ENCODE peak calls at places on chromosomes 12 and 14, in seven cellular contexts. H, E, J, Z, U, G and S are unnamed samples.
A peak's percentile ranks its signal among the peaks of the same experiment; 100 is the strongest.

GRCh38 chr14:74508292-74508731 is 14.7 kb downstream of the ISCA2 start:
- DNase-seq in J (peak; percentile 40), G (peak; percentile 67), H (no peak), Z (no peak), U (peak; percentile 92), E (no peak), S (peak; percentile 63)

GRCh38 chr12:117485984-117486839 is 124.8 kb upstream of the NOS1 start:
- DNase-seq in U (no peak), H (no peak), Z (no peak), J (peak; percentile 99), G (no peak), E (no peak), S (no peak)

GRCh38 chr12:104414581-104415305 is 42.0 kb upstream of the CHST11 start:
- DNase-seq in H (no peak), J (no peak), Z (peak; percentile 7), G (peak; percentile 27), U (peak; percentile 82), E (no peak), S (peak; percentile 1)

GRCh38 chr14:104544362-104544761 is 35.2 kb upstream of the C14orf180 start:
- DNase-seq in H (no peak), U (no peak), J (no peak), Z (no peak), G (no peak), E (no peak), S (no peak)

GRCh38 chr12:50188280-50188781 is 21.2 kb upstream of the CERS5 start:
- DNase-seq in J (no peak), E (no peak), H (no peak), Z (no peak), U (no peak), G (peak; percentile 41), S (no peak)

GRCh38 chr14:30160608-30161007 is 233.0 kb upstream of the PRKD1 start:
- DNase-seq in J (no peak), G (no peak), Z (no peak), U (no peak), H (no peak), E (no peak), S (no peak)

GRCh38 chr14:71403673-71404072 is 496.4 kb downstream of the PCNX1 start:
- DNase-seq in E (no peak), U (no peak), J (peak; percentile 0), H (no peak), G (peak; percentile 37), Z (no peak), S (no peak)

GRCh38 chr12:70919597-70920035 is 922 bp downstream of the PTPRR start:
- DNase-seq in U (peak; percentile 58), G (no peak), H (no peak), J (no peak), E (no peak), Z (no peak), S (no peak)

GRCh38 chr12:124852911-124853441 is 10.7 kb downstream of the SCARB1 start:
- DNase-seq in J (no peak), E (no peak), U (no peak), H (no peak), Z (no peak), G (peak; percentile 58), S (no peak)

GRCh38 chr12:53939141-53940108 is 794 bp downstream of the HOXC13 start:
- DNase-seq in U (peak; percentile 81), G (no peak), H (no peak), Z (no peak), E (no peak), J (no peak), S (no peak)

GRCh38 chr14:86815341-86815740 is 1177.6 kb downstream of the GALC start:
- DNase-seq in J (no peak), Z (no peak), U (no peak), H (no peak), G (no peak), E (no peak), S (no peak)

GRCh38 chr14:64340560-64341196 is 46.5 kb upstream of the ESR2 start:
- DNase-seq in U (no peak), G (no peak), E (no peak), Z (no peak), H (no peak), J (no peak), S (no peak)

GRCh38 chr12:4269279-4269991 is 4.1 kb upstream of the CCND2 start:
- DNase-seq in H (peak; percentile 85), J (no peak), Z (no peak), E (peak; percentile 74), G (no peak), U (peak; percentile 93), S (peak; percentile 30)

GRCh38 chr14:79465651-79466050 is 745.7 kb downstream of the DIO2 start:
- DNase-seq in E (no peak), J (no peak), Z (no peak), H (no peak), U (no peak), G (no peak), S (no peak)

GRCh38 chr12:2582631-2583616 is 211.8 kb upstream of the FKBP4 start:
- DNase-seq in H (peak; percentile 26), E (peak; percentile 75), G (peak; percentile 45), Z (no peak), J (no peak), U (peak; percentile 94), S (no peak)

GRCh38 chr12:130203151-130203550 is 40.9 kb downstream of the FZD10 start:
- DNase-seq in E (no peak), Z (no peak), U (peak; percentile 55), G (no peak), J (no peak), H (no peak), S (no peak)

GRCh38 chr14:61337893-61338292 is 16.5 kb downstream of the PRKCH start:
- DNase-seq in J (no peak), H (no peak), E (no peak), Z (no peak), U (no peak), G (no peak), S (no peak)

GRCh38 chr12:67426067-67426466 is 156.9 kb downstream of the CAND1 start:
- DNase-seq in G (no peak), Z (peak; percentile 87), J (no peak), E (no peak), U (no peak), H (no peak), S (peak; percentile 20)

GRCh38 chr14:90513151-90514014 is 116.6 kb downstream of the CALM1 start:
- DNase-seq in H (no peak), Z (no peak), U (peak; percentile 90), J (peak; percentile 94), G (peak; percentile 91), E (no peak), S (peak; percentile 99)

GRCh38 chr12:9364224-9365176 is 156.3 kb upstream of the PZP start:
- DNase-seq in E (no peak), H (peak; percentile 11), G (peak; percentile 84), J (no peak), U (peak; percentile 64), Z (peak; percentile 22), S (peak; percentile 82)

GRCh38 chr12:113825705-113826104 is 140.4 kb downstream of the RBM19 start:
- DNase-seq in H (no peak), G (no peak), J (no peak), U (peak; percentile 87), Z (no peak), E (no peak), S (peak; percentile 23)

GRCh38 chr12:57384512-57384911 is 46.3 kb downstream of the R3HDM2 start:
- DNase-seq in U (no peak), G (no peak), J (no peak), Z (no peak), H (no peak), E (no peak), S (no peak)